ENCODE peak calls at places on chromosomes 7 and 10, in seven cellular contexts. S is transverse colon; U is KBM-7; F is AG08396; Q is activated effector memory CD4-positive, alpha-beta T cell treated with Interleukin-2 at 50 U/mL for 16 hours; K is lung microvascular endothelial cell; T is EL. P is an unnamed sample.

GRCh38 chr10:117597216-117597615 is 54.7 kb downstream of the EMX2 start:
- DNase-seq in S (no peak), U (no peak), F (no peak), Q (no peak), K (no peak), T (peak), P (no peak)

GRCh38 chr10:112343056-112343806 is 30.7 kb upstream of the ACSL5 start:
- DNase-seq in S (peak), U (peak), F (no peak), Q (no peak), K (peak), T (no peak), P (no peak)

GRCh38 chr10:131684976-131685375 is 215.8 kb upstream of the PPP2R2D start:
- DNase-seq in S (no peak), U (no peak), F (no peak), Q (no peak), K (no peak), T (no peak), P (no peak)

GRCh38 chr7:159030490-159031134 is 114.1 kb downstream of the VIPR2 start:
- DNase-seq in S (peak), U (peak), F (peak), Q (no peak), K (no peak), T (no peak), P (no peak)

GRCh38 chr7:74499835-74500388 is 46.2 kb downstream of the GTF2IRD1 start:
- DNase-seq in S (no peak), U (no peak), F (no peak), Q (no peak), K (no peak), T (no peak), P (no peak)

GRCh38 chr10:35386594-35387174 is 50.4 kb downstream of the CCNY start:
- DNase-seq in S (no peak), U (peak), F (no peak), Q (no peak), K (peak), T (peak), P (no peak)

GRCh38 chr10:13877154-13877909 is 290.6 kb downstream of the PRPF18 start:
- DNase-seq in S (no peak), U (no peak), F (peak), Q (no peak), K (peak), T (peak), P (no peak)

GRCh38 chr7:120941064-120941463 is 9.5 kb upstream of the ING3 start:
- DNase-seq in S (no peak), U (peak), F (no peak), Q (no peak), K (peak), T (no peak), P (no peak)

GRCh38 chr10:15737635-15738034 is 17.9 kb upstream of the ITGA8 start:
- DNase-seq in S (no peak), U (peak), F (no peak), Q (no peak), K (no peak), T (no peak), P (no peak)

GRCh38 chr10:114916653-114917052 is 21.3 kb upstream of the TRUB1 start:
- DNase-seq in S (no peak), U (no peak), F (no peak), Q (no peak), K (no peak), T (no peak), P (no peak)

GRCh38 chr10:124383496-124383895 is 35.2 kb downstream of the OAT start:
- DNase-seq in S (no peak), U (no peak), F (no peak), Q (no peak), K (no peak), T (no peak), P (no peak)

GRCh38 chr7:114026486-114027089 is 107.8 kb upstream of the PPP1R3A start:
- DNase-seq in S (no peak), U (peak), F (peak), Q (no peak), K (peak), T (peak), P (peak)

GRCh38 chr7:129436335-129436923 is 2.2 kb downstream of the STRIP2 start:
- DNase-seq in S (no peak), U (no peak), F (no peak), Q (no peak), K (no peak), T (no peak), P (no peak)

GRCh38 chr7:136102881-136103280 is 125.7 kb upstream of the MTPN start:
- DNase-seq in S (no peak), U (no peak), F (no peak), Q (no peak), K (no peak), T (no peak), P (no peak)

GRCh38 chr10:67520924-67521520 is 175.0 kb downstream of the CTNNA3 start:
- DNase-seq in S (peak), U (peak), F (peak), Q (no peak), K (peak), T (peak), P (peak)

GRCh38 chr7:95537483-95537882 is 51.7 kb downstream of the ASB4 start:
- DNase-seq in S (no peak), U (no peak), F (no peak), Q (no peak), K (no peak), T (no peak), P (no peak)

GRCh38 chr7:25894002-25894901 is 257.7 kb upstream of the NFE2L3 start:
- DNase-seq in S (peak), U (peak), F (no peak), Q (no peak), K (no peak), T (no peak), P (peak)

GRCh38 chr10:124152139-124152780 is 58.9 kb upstream of the CHST15 start:
- DNase-seq in S (peak), U (no peak), F (peak), Q (no peak), K (peak), T (peak), P (no peak)

GRCh38 chr7:74119831-74120230 is 36.2 kb downstream of the LIMK1 start:
- DNase-seq in S (no peak), U (no peak), F (no peak), Q (no peak), K (no peak), T (no peak), P (no peak)

GRCh38 chr7:102983602-102984001 is 70.8 kb downstream of the LRRC17 start:
- DNase-seq in S (no peak), U (no peak), F (no peak), Q (no peak), K (no peak), T (no peak), P (no peak)

GRCh38 chr7:78368781-78369180 is 570.2 kb downstream of the PHTF2 start:
- DNase-seq in S (no peak), U (no peak), F (peak), Q (no peak), K (no peak), T (peak), P (no peak)

GRCh38 chr10:131981429-131982184 is at the start of gene BNIP3:
- DNase-seq in S (peak), U (peak), F (peak), Q (peak), K (peak), T (peak), P (peak)

GRCh38 chr7:106071999-106072714 is 40.0 kb downstream of the SYPL1 start:
- DNase-seq in S (peak), U (peak), F (no peak), Q (no peak), K (peak), T (no peak), P (no peak)

P was measured in GM13977.